ENCODE peak calls at places on chromosomes 7 and 10, in nine cellular contexts. A is fibroblast of lung, V is kidney epithelial cell, F is fibroblast of pulmonary artery, D is colonic mucosa, Q is breast epithelium, Z is pancreas, P is choroid plexus epithelial cell, T is HCT116. I is an unnamed sample.

GRCh38 chr7:106047818-106048490 is 64.2 kb downstream of the SYPL1 start:
- DNase-seq in A (no peak), V (no peak), F (no peak), D (no peak), Q (no peak), Z (no peak), P (no peak), T (no peak), I (no peak)

GRCh38 chr10:133318494-133319127 is 9.9 kb downstream of the ZNF511 start:
- DNase-seq in A (peak), V (no peak), F (peak), D (peak), Q (no peak), Z (peak), P (peak), T (no peak), I (no peak)

GRCh38 chr10:109650228-109650627 is 273.1 kb downstream of the XPNPEP1 start:
- DNase-seq in A (no peak), V (no peak), F (no peak), D (no peak), Q (no peak), Z (no peak), P (no peak), T (no peak), I (no peak)

GRCh38 chr10:23886355-23886754 is 322.6 kb upstream of the KIAA1217 start:
- DNase-seq in A (no peak), V (no peak), F (no peak), D (no peak), Q (no peak), Z (no peak), P (no peak), T (no peak), I (no peak)

GRCh38 chr10:133277277-133277992 is 767 bp upstream of the ADAM8 start:
- DNase-seq in A (no peak), V (no peak), F (no peak), D (no peak), Q (no peak), Z (peak), P (no peak), T (no peak), I (no peak)

GRCh38 chr10:125159486-125159931 is 854 bp downstream of the CTBP2 start:
- DNase-seq in A (no peak), V (no peak), F (no peak), D (no peak), Q (no peak), Z (peak), P (no peak), T (no peak), I (no peak)

GRCh38 chr10:35216303-35216905 is 89.8 kb downstream of the CREM start:
- DNase-seq in A (peak), V (no peak), F (peak), D (peak), Q (no peak), Z (no peak), P (peak), T (no peak), I (no peak)

GRCh38 chr10:99996934-99997648 is 12.7 kb downstream of the DNMBP start:
- DNase-seq in A (peak), V (no peak), F (no peak), D (no peak), Q (no peak), Z (no peak), P (peak), T (no peak), I (no peak)

GRCh38 chr10:102117391-102118159 is 2.6 kb downstream of the LDB1 start:
- DNase-seq in A (peak), V (no peak), F (peak), D (peak), Q (peak), Z (peak), P (peak), T (no peak), I (no peak)

GRCh38 chr10:122280977-122281376 is 9.9 kb downstream of the BTBD16 start:
- DNase-seq in A (no peak), V (no peak), F (no peak), D (no peak), Q (no peak), Z (no peak), P (no peak), T (no peak), I (no peak)

GRCh38 chr10:103504181-103504783 is 10.8 kb downstream of the NEURL1 start:
- DNase-seq in A (peak), V (peak), F (peak), D (no peak), Q (no peak), Z (peak), P (peak), T (peak), I (no peak)

GRCh38 chr7:133109816-133110215 is 27.9 kb upstream of the CHCHD3 start:
- DNase-seq in A (no peak), V (no peak), F (no peak), D (no peak), Q (no peak), Z (no peak), P (no peak), T (no peak), I (no peak)

GRCh38 chr7:1924185-1924817 is 254.2 kb downstream of the ELFN1 start:
- DNase-seq in A (no peak), V (no peak), F (no peak), D (no peak), Q (no peak), Z (no peak), P (peak), T (no peak), I (peak)

DNA sequence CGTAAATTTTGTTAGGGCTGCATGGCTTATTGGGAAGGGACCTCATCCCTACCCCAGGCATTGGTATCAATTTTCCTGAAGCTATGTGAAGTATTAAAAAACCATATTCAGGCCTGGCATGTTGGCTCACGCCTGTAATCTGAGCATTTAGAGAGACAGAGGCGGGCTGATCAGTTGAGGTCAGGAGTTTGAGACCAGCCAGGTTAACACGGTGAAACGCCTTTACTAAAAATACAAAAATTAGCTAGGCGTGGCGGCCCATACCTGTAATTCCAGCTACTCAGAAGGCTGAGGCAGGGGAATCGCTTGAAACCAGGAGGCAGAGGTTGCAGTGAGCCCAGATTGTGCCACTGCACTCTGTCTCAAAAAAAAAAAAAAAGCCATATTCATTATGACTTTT is 7.1 kb downstream of the TASOR2 start:
- DNase-seq in A (no peak), V (no peak), F (no peak), D (peak), Q (no peak), Z (no peak), P (no peak), T (no peak), I (no peak)
- H3K4me3 ChIP-seq in A (no peak), V (no peak), F (peak), D (no peak), Q (peak), Z (no peak), P (no peak), T (no peak), I (no peak)

GRCh38 chr10:3651969-3652653 is 132.9 kb downstream of the KLF6 start:
- DNase-seq in A (no peak), V (no peak), F (no peak), D (no peak), Q (no peak), Z (no peak), P (no peak), T (no peak), I (no peak)
- TF ChIP-seq CTCF in A (no peak), V (no peak), F (no peak), D (no peak), Q (no peak), Z (no peak), P (no peak), T (no peak), I (no peak)

DNA sequence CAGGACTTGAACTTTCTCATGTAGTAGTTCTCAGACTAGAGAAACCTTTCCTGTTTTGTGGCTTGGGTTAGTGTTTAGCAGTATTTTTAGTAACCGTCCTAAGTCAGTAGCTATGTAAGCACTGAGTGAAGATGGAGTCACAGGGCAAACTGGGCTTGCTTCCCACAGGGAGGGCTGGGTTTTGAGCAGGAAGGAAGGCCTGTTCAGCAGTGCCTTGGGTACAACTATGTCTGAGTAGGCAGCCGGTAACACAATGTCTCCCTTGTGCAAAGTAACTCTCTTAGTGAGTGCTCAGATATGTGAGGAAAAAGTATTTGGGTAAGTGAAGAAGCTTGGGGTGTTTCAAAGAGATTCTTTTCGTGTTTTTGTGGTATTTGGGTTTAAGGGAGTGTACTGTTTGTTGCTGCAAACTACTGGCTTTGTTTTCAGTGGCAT is 96.4 kb downstream of the CCSER2 start:
- DNase-seq in A (peak), V (peak), F (peak), D (peak), Q (peak), Z (peak), P (peak), T (peak), I (peak)
- H3K4me3 ChIP-seq in A (peak), V (no peak), F (peak), D (no peak), Q (peak), Z (no peak), P (peak), T (no peak), I (peak)

GRCh38 chr7:117403737-117404136 is 23.6 kb downstream of the ASZ1 start:
- DNase-seq in A (no peak), V (no peak), F (no peak), D (no peak), Q (no peak), Z (no peak), P (no peak), T (no peak), I (no peak)

GRCh38 chr7:117402109-117402508 is 25.2 kb downstream of the ASZ1 start:
- DNase-seq in A (no peak), V (peak), F (peak), D (no peak), Q (no peak), Z (no peak), P (peak), T (no peak), I (no peak)

GRCh38 chr7:117401293-117402002 is 25.8 kb downstream of the ASZ1 start:
- DNase-seq in A (peak), V (no peak), F (peak), D (no peak), Q (no peak), Z (no peak), P (peak), T (no peak), I (no peak)

GRCh38 chr7:117395743-117396142 is 31.6 kb downstream of the ASZ1 start:
- DNase-seq in A (peak), V (no peak), F (no peak), D (no peak), Q (no peak), Z (no peak), P (peak), T (no peak), I (no peak)

DNA sequence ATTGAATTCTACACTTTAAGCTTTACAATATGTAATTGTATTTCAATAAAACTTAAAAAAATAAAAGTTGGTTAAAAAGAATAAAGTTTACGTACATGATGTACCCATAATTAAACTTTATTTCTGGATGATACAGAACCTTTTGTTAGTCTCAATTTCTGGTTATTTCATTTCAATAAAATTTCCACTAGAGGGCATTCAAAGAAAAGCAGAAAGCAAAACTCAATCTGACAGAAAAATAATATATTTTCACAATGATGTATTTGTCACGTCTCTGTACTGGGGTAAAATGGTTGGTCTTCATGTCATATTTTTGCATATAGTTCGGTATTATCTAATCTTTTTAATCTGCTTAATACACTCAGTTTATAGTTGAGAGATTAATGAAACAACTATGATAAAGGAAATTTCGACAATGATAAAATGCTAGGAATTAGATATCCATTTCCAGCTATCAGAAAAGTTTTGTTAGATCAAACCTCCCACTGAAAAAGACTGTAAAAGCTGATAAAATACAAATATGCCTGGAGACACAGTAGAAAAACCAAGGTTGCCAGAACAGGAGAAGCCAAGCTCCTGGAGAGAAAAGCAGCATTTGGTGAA is 27.4 kb downstream of the ASZ1 start:
- DNase-seq in A (peak), V (no peak), F (peak), D (no peak), Q (no peak), Z (no peak), P (peak), T (no peak), I (no peak)
- TF ChIP-seq CTCF in A (no peak), V (peak), F (peak), D (peak), Q (peak), Z (no peak), P (peak), T (peak), I (no peak)

I was measured in AG04449.